ENCODE peak calls at places on chromosomes 13 and 19, in six cellular contexts. One of them, this sample, is unnamed.

GRCh38 chr19:11745871-11746270 is 7.1 kb upstream of the ZNF823 start:
- DNase-seq in fibroblast of the aortic adventitia: no peak
- DNase-seq in GF-D8: no peak
- DNase-seq in fibroblast of the conjunctiva: no peak
- DNase-seq in NCI-H1092 treated with DMSO at 0.1 percent for 48 hours: no peak
- DNase-seq in Caco-2: no peak
- DNase-seq in this sample: no peak

GRCh38 chr19:41376241-41376997 is at the start of gene TMEM91:
- DNase-seq in fibroblast of the aortic adventitia: peak; percentile 26
- DNase-seq in GF-D8: no peak
- DNase-seq in fibroblast of the conjunctiva: no peak
- DNase-seq in NCI-H1092 treated with DMSO at 0.1 percent for 48 hours: no peak
- DNase-seq in Caco-2: no peak
- DNase-seq in this sample: no peak

GRCh38 chr13:48234652-48235099 is 1.7 kb downstream of the ITM2B start:
- DNase-seq in fibroblast of the aortic adventitia: peak; percentile 37
- DNase-seq in GF-D8: no peak
- DNase-seq in fibroblast of the conjunctiva: no peak
- DNase-seq in NCI-H1092 treated with DMSO at 0.1 percent for 48 hours: no peak
- DNase-seq in Caco-2: no peak
- DNase-seq in this sample: no peak

GRCh38 chr13:30126903-30127428 is 180.4 kb downstream of the KATNAL1 start:
- DNase-seq in fibroblast of the aortic adventitia: no peak
- DNase-seq in GF-D8: no peak
- DNase-seq in fibroblast of the conjunctiva: no peak
- DNase-seq in NCI-H1092 treated with DMSO at 0.1 percent for 48 hours: no peak
- DNase-seq in Caco-2: no peak
- DNase-seq in this sample: no peak

GRCh38 chr19:18300930-18301717 is 19.7 kb upstream of the JUND start:
- DNase-seq in fibroblast of the aortic adventitia: peak; percentile 87
- DNase-seq in GF-D8: no peak
- DNase-seq in fibroblast of the conjunctiva: no peak
- DNase-seq in NCI-H1092 treated with DMSO at 0.1 percent for 48 hours: no peak
- DNase-seq in Caco-2: peak; percentile 65
- DNase-seq in this sample: no peak

GRCh38 chr13:28526876-28527275 is 31.9 kb upstream of the FLT1 start:
- DNase-seq in fibroblast of the aortic adventitia: no peak
- DNase-seq in GF-D8: no peak
- DNase-seq in fibroblast of the conjunctiva: no peak
- DNase-seq in NCI-H1092 treated with DMSO at 0.1 percent for 48 hours: no peak
- DNase-seq in Caco-2: no peak
- DNase-seq in this sample: no peak

GRCh38 chr19:45079911-45080469 is 930 bp downstream of the GEMIN7 start:
- DNase-seq in fibroblast of the aortic adventitia: no peak
- DNase-seq in GF-D8: no peak
- DNase-seq in fibroblast of the conjunctiva: no peak
- DNase-seq in NCI-H1092 treated with DMSO at 0.1 percent for 48 hours: no peak
- DNase-seq in Caco-2: no peak
- DNase-seq in this sample: no peak

GRCh38 chr19:33798701-33799111 is 2.0 kb downstream of the KCTD15 start:
- DNase-seq in fibroblast of the aortic adventitia: no peak
- DNase-seq in GF-D8: no peak
- DNase-seq in fibroblast of the conjunctiva: no peak
- DNase-seq in NCI-H1092 treated with DMSO at 0.1 percent for 48 hours: no peak
- DNase-seq in Caco-2: no peak
- DNase-seq in this sample: no peak

GRCh38 chr19:16338470-16339360 is 14.1 kb downstream of the KLF2 start:
- DNase-seq in fibroblast of the aortic adventitia: peak; percentile 94
- DNase-seq in GF-D8: no peak
- DNase-seq in fibroblast of the conjunctiva: peak; percentile 24
- DNase-seq in NCI-H1092 treated with DMSO at 0.1 percent for 48 hours: no peak
- DNase-seq in Caco-2: no peak
- DNase-seq in this sample: peak; percentile 72

This sample was measured in pulmonary artery endothelial cell.